ENCODE peak calls at places on chromosomes 12 and 14, in six cellular contexts. C is H1, W is neuronal stem cell, H is IMR-90, T is mesenchymal stem cell, K is trophoblast cell. O is an unnamed sample.
A peak's percentile ranks its signal among the peaks of the same experiment; 100 is the strongest.

GRCh38 chr14:100776681-100777365 is 49.1 kb upstream of the MEG3 start:
- DNase-seq in T (no peak), H (no peak), C (no peak), W (no peak), K (no peak), O (no peak)

GRCh38 chr12:38289396-38289795 is 27.2 kb upstream of the ALG10B start:
- DNase-seq in T (no peak), C (no peak), W (no peak), K (peak; percentile 64), H (no peak), O (no peak)

GRCh38 chr12:118537481-118537917 is 161.1 kb downstream of the SUDS3 start:
- DNase-seq in H (no peak), K (no peak), C (no peak), T (no peak), W (no peak), O (peak; percentile 58)

GRCh38 chr12:100942984-100943749 is 148.6 kb downstream of the ANO4 start:
- DNase-seq in C (no peak), T (peak; percentile 20), H (peak; percentile 50), K (no peak), W (no peak), O (no peak)

GRCh38 chr12:95173392-95174251 is 43.6 kb downstream of the FGD6 start:
- DNase-seq in K (no peak), H (peak; percentile 91), T (peak; percentile 86), W (no peak), C (no peak), O (no peak)

GRCh38 chr12:118330421-118331018 is 42.2 kb downstream of the TAOK3 start:
- DNase-seq in K (peak; percentile 55), T (peak; percentile 91), W (no peak), H (peak; percentile 89), C (no peak), O (no peak)

GRCh38 chr14:51328089-51328941 is 88.3 kb downstream of the TMX1 start:
- DNase-seq in H (peak; percentile 82), T (peak; percentile 77), C (no peak), W (no peak), K (no peak), O (no peak)

GRCh38 chr12:51098611-51099010 is 15.2 kb upstream of the CSRNP2 start:
- DNase-seq in H (peak; percentile 37), C (no peak), T (no peak), K (no peak), W (no peak), O (no peak)

GRCh38 chr12:6336079-6336858 is 5.6 kb downstream of the TNFRSF1A start:
- DNase-seq in W (peak; percentile 89), C (peak; percentile 89), T (peak; percentile 100), K (peak; percentile 98), H (peak; percentile 99), O (peak; percentile 99)

GRCh38 chr12:80373666-80374065 is 70.4 kb upstream of the PTPRQ start:
- DNase-seq in W (no peak), K (no peak), C (no peak), T (no peak), H (no peak), O (no peak)

GRCh38 chr12:19707948-19708409 is 268.7 kb downstream of the AEBP2 start:
- DNase-seq in K (no peak), W (no peak), H (peak; percentile 93), T (peak; percentile 68), C (no peak), O (no peak)

GRCh38 chr12:19706936-19707335 is 267.6 kb downstream of the AEBP2 start:
- DNase-seq in W (no peak), T (no peak), C (no peak), K (no peak), H (peak; percentile 62), O (no peak)

GRCh38 chr12:19710811-19711793 is 271.8 kb downstream of the AEBP2 start:
- DNase-seq in H (no peak), T (peak; percentile 22), W (no peak), K (no peak), C (no peak), O (no peak)

GRCh38 chr12:19709889-19710288 is 270.6 kb downstream of the AEBP2 start:
- DNase-seq in K (no peak), H (peak; percentile 73), W (no peak), C (no peak), T (no peak), O (no peak)

DNA sequence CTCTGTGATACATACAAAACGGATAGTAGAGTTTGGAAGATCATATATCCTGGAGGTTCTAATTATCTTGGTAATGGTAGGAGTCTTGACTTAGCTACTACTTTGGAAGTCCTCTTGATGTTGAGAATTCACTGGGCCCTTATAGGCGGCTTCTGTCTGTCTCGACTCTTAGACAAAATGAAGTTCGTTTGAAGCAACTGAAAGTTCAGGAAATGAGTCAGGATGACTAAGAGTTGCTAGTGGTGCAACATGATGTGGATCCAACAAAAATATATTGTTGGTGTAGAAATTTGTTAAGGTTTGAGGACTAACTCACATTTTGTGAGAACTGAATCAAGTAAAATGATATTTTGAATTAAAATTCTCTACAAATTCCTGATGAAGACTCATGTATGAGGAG is 272.7 kb downstream of the AEBP2 start:
- DNase-seq in C (no peak), H (peak; percentile 94), T (peak; percentile 89), K (no peak), W (no peak), O (no peak)
- H3K27ac ChIP-seq in C (no peak overlapping the region), H (peak overlapping the region; percentile 53), T (peak overlapping the region; percentile 97), K (no peak overlapping the region), W (no peak overlapping the region), O (no peak overlapping the region)

DNA sequence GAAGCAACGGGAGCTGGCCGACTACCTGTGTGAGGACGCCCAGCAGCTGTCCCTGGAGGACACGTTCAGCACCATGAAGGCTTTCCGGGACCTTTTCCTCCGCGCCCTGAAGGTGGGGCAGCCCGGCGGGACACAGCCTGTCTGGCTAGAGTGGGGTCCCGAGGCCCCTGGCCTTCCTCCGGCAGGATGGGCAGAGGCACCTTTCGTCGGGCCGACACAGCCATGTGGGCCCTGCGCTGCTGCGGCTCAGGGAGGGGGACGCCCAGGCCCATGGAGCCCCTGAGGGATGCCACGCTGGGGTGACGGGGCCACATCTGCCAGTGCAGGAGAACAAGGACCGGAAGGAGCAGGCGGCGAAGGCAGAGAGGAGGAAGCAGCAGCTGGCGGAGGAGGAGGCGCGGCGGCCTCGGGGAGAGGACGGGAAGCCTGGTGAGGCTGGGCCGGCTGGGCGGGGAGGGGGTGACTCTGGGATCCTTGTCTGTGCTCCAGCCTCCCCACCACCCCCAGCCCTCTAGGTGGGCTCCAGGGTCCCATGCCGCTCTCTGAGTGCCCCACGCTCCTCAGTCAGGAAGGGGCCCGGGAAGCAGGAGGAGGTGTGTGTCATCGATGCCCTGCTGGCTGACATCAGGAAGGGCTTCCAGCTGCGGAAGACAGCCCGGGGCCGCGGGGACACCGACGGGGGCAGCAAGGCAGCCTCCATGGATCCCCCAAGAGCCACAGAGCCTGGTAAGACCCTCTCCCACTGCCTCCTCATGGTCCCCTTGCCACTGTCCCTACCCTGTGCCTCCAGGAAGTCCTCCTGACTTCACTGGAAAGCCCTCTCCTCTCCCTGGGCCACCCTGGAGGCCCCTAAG is 10.9 kb upstream of the ADSS1 start:
- DNase-seq in T (no peak), C (no peak), W (no peak), K (no peak), H (no peak), O (no peak)
- H4K91ac ChIP-seq in T (no peak overlapping the region), C (no peak overlapping the region), W (no peak overlapping the region), K (no peak overlapping the region), H (no peak overlapping the region), O (no peak overlapping the region)

GRCh38 chr12:119693511-119693910 is 25.6 kb downstream of the PRKAB1 start:
- DNase-seq in H (no peak), K (no peak), T (no peak), W (no peak), C (no peak), O (no peak)

GRCh38 chr12:119695034-119695433 is 27.1 kb downstream of the PRKAB1 start:
- DNase-seq in W (no peak), T (peak; percentile 36), C (peak; percentile 47), H (no peak), K (no peak), O (peak; percentile 60)

GRCh38 chr12:119692410-119692809 is 24.5 kb downstream of the PRKAB1 start:
- DNase-seq in C (no peak), H (peak; percentile 16), K (no peak), W (no peak), T (no peak), O (no peak)

GRCh38 chr12:119693006-119693405 is 25.1 kb downstream of the PRKAB1 start:
- DNase-seq in K (no peak), T (peak; percentile 89), H (peak; percentile 90), C (no peak), W (no peak), O (no peak)

DNA sequence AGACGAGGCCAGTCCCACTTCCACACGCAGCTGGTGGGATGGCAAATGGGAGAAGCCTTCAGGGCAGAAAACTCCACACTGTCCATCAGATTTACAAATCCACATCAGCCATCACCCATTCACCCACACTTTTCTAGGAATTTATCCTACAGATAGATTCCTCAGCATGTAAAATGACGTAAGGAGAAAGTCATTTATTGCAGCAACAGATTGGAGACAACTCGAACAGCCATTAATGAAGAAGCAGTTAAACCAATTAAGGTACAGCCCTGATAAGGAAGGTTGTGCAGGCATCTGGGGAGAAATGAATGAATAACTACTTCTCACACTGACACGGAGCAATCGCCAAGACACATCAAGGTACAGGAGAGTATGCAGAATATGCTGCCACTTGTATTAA is 26.2 kb downstream of the PRKAB1 start:
- DNase-seq in T (no peak), C (no peak), K (no peak), H (no peak), W (no peak), O (no peak)
- H3K27ac ChIP-seq in T (no peak overlapping the region), C (no peak overlapping the region), K (no peak overlapping the region), H (no peak overlapping the region), W (no peak overlapping the region), O (no peak overlapping the region)

DNA sequence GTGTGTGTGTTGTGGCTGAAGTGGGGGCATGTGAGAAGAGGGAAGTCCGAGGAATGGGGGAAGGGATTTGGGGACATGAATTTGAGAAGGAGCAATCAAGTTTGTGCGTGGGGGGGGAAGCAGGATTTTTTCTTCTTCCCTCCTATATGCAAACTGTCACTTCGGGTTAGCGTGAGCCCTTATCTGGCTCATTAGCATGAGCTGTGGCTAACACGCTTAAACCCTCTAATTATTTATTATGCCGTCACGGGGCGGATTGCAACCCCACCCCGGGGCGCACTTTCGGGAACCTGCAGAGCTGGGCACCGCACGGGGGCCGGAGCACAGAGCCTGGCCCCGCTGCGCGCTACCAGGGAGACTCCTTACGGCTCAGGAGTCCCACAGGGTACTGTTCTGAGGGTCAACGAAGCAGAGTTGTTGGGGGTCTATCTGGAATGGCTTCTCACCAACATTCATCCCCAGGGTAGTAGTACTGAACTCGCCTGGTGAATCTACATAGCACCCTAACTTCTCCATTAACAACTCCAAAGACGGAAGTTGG is 6.5 kb upstream of the ASCL1 start:
- DNase-seq in K (no peak), T (no peak), W (no peak), H (no peak), C (no peak), O (no peak)
- H4K91ac ChIP-seq in K (no peak overlapping the region), T (no peak overlapping the region), W (no peak overlapping the region), H (no peak overlapping the region), C (no peak overlapping the region), O (no peak overlapping the region)